ENCODE peak calls at places on chromosome 19, in eight cellular contexts. A, U, Q, Y, H, K, P and O are unnamed samples.

GRCh38 chr19:49020931-49021895 is 2.9 kb downstream of the CGB3 start:
- DNase-seq in A (no peak), U (no peak), Q (no peak), Y (no peak), H (no peak), K (no peak), P (no peak), O (peak; percentile 41)

GRCh38 chr19:29777916-29778315 is 33.9 kb upstream of the CCNE1 start:
- DNase-seq in A (no peak), U (no peak), Q (no peak), Y (no peak), H (no peak), K (no peak), P (no peak), O (no peak)

GRCh38 chr19:13031917-13032623 is 36.8 kb downstream of the NFIX start:
- DNase-seq in A (no peak), U (no peak), Q (no peak), Y (no peak), H (no peak), K (no peak), P (no peak), O (peak; percentile 66)

GRCh38 chr19:35114656-35115537 is 726 bp upstream of the FXYD3 start:
- DNase-seq in A (peak; percentile 34), U (peak; percentile 77), Q (peak; percentile 75), Y (peak; percentile 83), H (peak; percentile 85), K (no peak), P (peak; percentile 90), O (peak; percentile 68)

GRCh38 chr19:47899335-47899734 is 13.2 kb upstream of the SULT2A1 start:
- DNase-seq in A (no peak), U (no peak), Q (no peak), Y (no peak), H (no peak), K (no peak), P (no peak), O (no peak)

GRCh38 chr19:23392706-23393105 is 2.6 kb downstream of the ZNF91 start:
- DNase-seq in A (no peak), U (no peak), Q (no peak), Y (no peak), H (no peak), K (no peak), P (peak; percentile 46), O (no peak)

GRCh38 chr19:10915511-10916091 is 12.8 kb downstream of the YIPF2 start:
- DNase-seq in A (no peak), U (no peak), Q (no peak), Y (no peak), H (no peak), K (no peak), P (no peak), O (no peak)

GRCh38 chr19:8174706-8175105 is 25.3 kb upstream of the FBN3 start:
- DNase-seq in A (no peak), U (no peak), Q (no peak), Y (no peak), H (no peak), K (no peak), P (no peak), O (no peak)

GRCh38 chr19:3440082-3440481 is 40.2 kb downstream of the SMIM24 start:
- DNase-seq in A (no peak), U (no peak), Q (peak; percentile 67), Y (peak; percentile 65), H (peak; percentile 60), K (no peak), P (peak; percentile 91), O (peak; percentile 72)

GRCh38 chr19:2253106-2254051 is 2.8 kb downstream of the JSRP1 start:
- DNase-seq in A (no peak), U (no peak), Q (peak; percentile 49), Y (peak; percentile 82), H (no peak), K (no peak), P (peak; percentile 87), O (peak; percentile 26)

GRCh38 chr19:42653841-42654240 is 59.1 kb upstream of the CEACAM8 start:
- DNase-seq in A (no peak), U (no peak), Q (no peak), Y (no peak), H (no peak), K (no peak), P (peak; percentile 22), O (no peak)

GRCh38 chr19:336067-336614 is 8.5 kb downstream of the MIER2 start:
- DNase-seq in A (no peak), U (no peak), Q (no peak), Y (no peak), H (no peak), K (no peak), P (no peak), O (no peak)

GRCh38 chr19:11323601-11324078 is 15.8 kb downstream of the RAB3D start:
- DNase-seq in A (no peak), U (no peak), Q (no peak), Y (no peak), H (no peak), K (no peak), P (peak; percentile 57), O (no peak)

GRCh38 chr19:56071151-56071550 is 49.9 kb downstream of the ZNF787 start:
- DNase-seq in A (no peak), U (no peak), Q (no peak), Y (no peak), H (peak; percentile 34), K (no peak), P (peak; percentile 63), O (peak; percentile 24)

GRCh38 chr19:10887616-10888367 is 16.4 kb downstream of the CARM1 start:
- DNase-seq in A (no peak), U (no peak), Q (no peak), Y (no peak), H (no peak), K (no peak), P (no peak), O (no peak)

GRCh38 chr19:13781547-13781946 is 7.3 kb downstream of the C19orf53 start:
- DNase-seq in A (peak; percentile 81), U (peak; percentile 75), Q (no peak), Y (no peak), H (peak; percentile 53), K (peak; percentile 75), P (peak; percentile 91), O (peak; percentile 66)

GRCh38 chr19:42217522-42218442 is at the start of gene DEDD2:
- DNase-seq in A (peak; percentile 95), U (peak; percentile 99), Q (peak; percentile 100), Y (peak; percentile 100), H (peak; percentile 100), K (peak; percentile 88), P (peak; percentile 96), O (peak; percentile 99)

GRCh38 chr19:21569497-21569870 is 64.1 kb downstream of the ZNF429 start:
- DNase-seq in A (peak; percentile 53), U (no peak), Q (peak; percentile 29), Y (no peak), H (no peak), K (no peak), P (no peak), O (peak; percentile 89)

GRCh38 chr19:31354919-31355318 is 5.7 kb upstream of the TSHZ3 start:
- DNase-seq in A (no peak), U (no peak), Q (no peak), Y (no peak), H (no peak), K (no peak), P (peak; percentile 45), O (no peak)

GRCh38 chr19:18756896-18757295 is 34.2 kb downstream of the COMP start:
- DNase-seq in A (no peak), U (peak; percentile 73), Q (no peak), Y (no peak), H (no peak), K (no peak), P (no peak), O (no peak)